ENCODE peak calls at places on chromosomes 16 and 17, in eight cellular contexts. Z is breast epithelium, U is IMR-90, R is A549, P is suprapubic skin, O is ovary, T is adrenal gland, M is esophagus squamous epithelium. F is an unnamed sample.
A peak's percentile ranks its signal among the peaks of the same experiment; 100 is the strongest.

GRCh38 chr16:4931381-4931780 is 5.6 kb downstream of the PPL start:
- DNase-seq in Z (no peak), U (no peak), R (no peak), P (no peak), O (no peak), T (no peak), M (no peak), F (no peak)

GRCh38 chr17:76467809-76468633 is 618 bp downstream of the AANAT start:
- DNase-seq in Z (no peak), U (no peak), R (no peak), P (no peak), O (no peak), T (no peak), M (no peak), F (no peak)

GRCh38 chr17:76075364-76076099 is 951 bp downstream of the GALR2 start:
- DNase-seq in Z (no peak), U (no peak), R (peak; percentile 57), P (no peak), O (no peak), T (no peak), M (no peak), F (no peak)

GRCh38 chr17:28792877-28793666 is 49.3 kb downstream of the TRAF4 start:
- DNase-seq in Z (no peak), U (peak; percentile 32), R (no peak), P (no peak), O (no peak), T (no peak), M (no peak), F (no peak)

GRCh38 chr16:76535-77272 is 1.3 kb upstream of the MPG start:
- DNase-seq in Z (no peak), U (peak; percentile 95), R (peak; percentile 48), P (no peak), O (peak; percentile 90), T (no peak), M (no peak), F (peak; percentile 69)

GRCh38 chr17:45019177-45019711 is 32.2 kb downstream of the DCAKD start:
- DNase-seq in Z (no peak), U (peak; percentile 34), R (peak; percentile 71), P (no peak), O (peak; percentile 44), T (no peak), M (no peak), F (peak; percentile 55)

GRCh38 chr16:74738816-74739215 is 35.8 kb downstream of the FA2H start:
- DNase-seq in Z (no peak), U (no peak), R (no peak), P (no peak), O (no peak), T (no peak), M (no peak), F (no peak)

GRCh38 chr17:41145261-41145660 is 4.4 kb downstream of the KRTAP4-5 start:
- DNase-seq in Z (no peak), U (no peak), R (no peak), P (no peak), O (no peak), T (no peak), M (no peak), F (no peak)

GRCh38 chr16:66594739-66595138 is 9.8 kb upstream of the CMTM3 start:
- DNase-seq in Z (no peak), U (no peak), R (no peak), P (no peak), O (no peak), T (no peak), M (no peak), F (no peak)

GRCh38 chr16:21265104-21265825 is 12.8 kb downstream of the CRYM start:
- DNase-seq in Z (no peak), U (no peak), R (no peak), P (no peak), O (no peak), T (no peak), M (no peak), F (no peak)

GRCh38 chr17:48989100-48989499 is 8.1 kb upstream of the IGF2BP1 start:
- DNase-seq in Z (no peak), U (no peak), R (no peak), P (peak; percentile 32), O (no peak), T (no peak), M (no peak), F (no peak)

GRCh38 chr16:4109250-4109736 is 6.9 kb downstream of the ADCY9 start:
- DNase-seq in Z (no peak), U (no peak), R (peak; percentile 48), P (no peak), O (no peak), T (no peak), M (no peak), F (peak; percentile 25)

GRCh38 chr16:90008708-90009145 is 10.5 kb downstream of the DBNDD1 start:
- DNase-seq in Z (no peak), U (peak; percentile 16), R (no peak), P (peak; percentile 73), O (no peak), T (no peak), M (no peak), F (no peak)

GRCh38 chr17:60396412-60396811 is 4.5 kb upstream of the USP32 start:
- DNase-seq in Z (no peak), U (no peak), R (no peak), P (no peak), O (no peak), T (no peak), M (no peak), F (no peak)

GRCh38 chr17:66088173-66088572 is 103.8 kb downstream of the CEP112 start:
- DNase-seq in Z (no peak), U (no peak), R (no peak), P (no peak), O (no peak), T (no peak), M (no peak), F (no peak)

GRCh38 chr17:39792523-39793221 is 54.9 kb downstream of the GRB7 start:
- DNase-seq in Z (no peak), U (no peak), R (no peak), P (no peak), O (no peak), T (no peak), M (no peak), F (no peak)

GRCh38 chr17:39791296-39791992 is 53.7 kb downstream of the GRB7 start:
- DNase-seq in Z (no peak), U (no peak), R (no peak), P (no peak), O (no peak), T (no peak), M (no peak), F (no peak)

GRCh38 chr17:39799395-39799794 is 61.7 kb downstream of the GRB7 start:
- DNase-seq in Z (no peak), U (no peak), R (no peak), P (no peak), O (no peak), T (no peak), M (no peak), F (no peak)

GRCh38 chr17:39793473-39793872 is 55.7 kb downstream of the GRB7 start:
- DNase-seq in Z (no peak), U (no peak), R (no peak), P (no peak), O (no peak), T (no peak), M (no peak), F (no peak)

DNA sequence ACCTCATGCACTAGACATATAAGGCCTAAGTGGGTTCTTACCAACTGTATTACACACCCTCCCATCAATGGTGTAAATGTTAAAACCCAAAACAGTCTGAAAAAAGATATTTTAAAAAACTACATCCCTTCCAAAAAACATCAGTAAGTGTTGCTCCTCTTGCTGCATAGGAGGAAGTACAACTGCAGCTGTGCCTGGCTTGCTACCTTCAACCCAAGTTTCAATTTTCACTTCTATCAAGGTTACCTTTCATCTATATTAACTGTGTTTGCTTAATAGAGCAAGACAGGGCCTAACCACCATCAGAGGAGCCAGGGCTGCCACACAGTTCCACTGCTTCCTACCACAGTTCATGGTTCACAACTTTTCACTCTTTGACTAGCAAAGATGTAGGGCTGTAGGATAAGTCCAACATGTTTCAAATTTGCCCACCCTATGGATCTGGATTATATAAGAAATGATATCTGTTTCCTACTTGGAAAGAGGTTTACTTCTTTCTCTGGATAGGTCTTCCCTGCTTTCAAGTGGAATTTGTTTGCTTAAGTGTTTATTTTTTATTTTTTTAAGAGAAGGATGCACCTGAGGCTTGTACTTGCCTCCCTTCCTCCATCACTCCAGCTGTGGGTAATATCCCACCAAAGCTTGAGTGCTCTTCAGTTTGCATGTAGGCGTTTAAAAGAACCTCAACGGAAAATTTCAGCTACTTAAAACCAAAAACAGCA is 56.7 kb downstream of the GRB7 start:
- DNase-seq in Z (no peak), U (no peak), R (no peak), P (no peak), O (no peak), T (no peak), M (no peak), F (no peak)
- H3K4me1 ChIP-seq in Z (no peaks in the 10 kb centered on the region), U (no peaks in the 10 kb centered on the region), R (no peaks in the 10 kb centered on the region), P (no peaks in the 10 kb centered on the region), O (no peaks in the 10 kb centered on the region), T (no peaks in the 10 kb centered on the region), M (no peaks in the 10 kb centered on the region), F (no peaks in the 10 kb centered on the region)

GRCh38 chr16:11581677-11582076 is 5.0 kb downstream of the LITAF start:
- DNase-seq in Z (no peak), U (no peak), R (no peak), P (no peak), O (no peak), T (no peak), M (no peak), F (no peak)
- TF ChIP-seq POLR2A in Z (no peak), U (no peak), R (no peak), P (no peak), O (no peak), T (no peak), M (no peak), F (no peak)

GRCh38 chr17:78257810-78258322 is 26.4 kb downstream of the TMEM235 start:
- DNase-seq in Z (no peak), U (peak; percentile 13), R (no peak), P (no peak), O (no peak), T (peak; percentile 41), M (no peak), F (peak; percentile 47)
- H3K4me1 ChIP-seq in Z (no peaks in the 10 kb centered on the region), U (peaks cover 3% of the 10 kb centered on the region), R (peaks cover 4% of the 10 kb centered on the region), P (peaks cover 22% of the 10 kb centered on the region), O (peaks cover 18% of the 10 kb centered on the region), T (no peaks in the 10 kb centered on the region), M (peaks cover 9% of the 10 kb centered on the region), F (peaks cover 10% of the 10 kb centered on the region)

GRCh38 chr17:47949951-47950350 is 7.7 kb downstream of the PRR15L start:
- DNase-seq in Z (peak; percentile 84), U (no peak), R (no peak), P (no peak), O (no peak), T (no peak), M (no peak), F (peak; percentile 87)

GRCh38 chr17:47950448-47950847 is 7.2 kb downstream of the PRR15L start:
- DNase-seq in Z (peak; percentile 90), U (no peak), R (no peak), P (no peak), O (no peak), T (no peak), M (no peak), F (peak; percentile 58)

GRCh38 chr17:47953945-47954344 is 3.7 kb downstream of the PRR15L start:
- DNase-seq in Z (no peak), U (no peak), R (no peak), P (no peak), O (no peak), T (no peak), M (no peak), F (no peak)

GRCh38 chr17:47949197-47949759 is 7.9 kb downstream of the PNPO start:
- DNase-seq in Z (peak; percentile 89), U (peak; percentile 82), R (peak; percentile 80), P (peak; percentile 96), O (peak; percentile 94), T (peak; percentile 90), M (peak; percentile 23), F (peak; percentile 97)

GRCh38 chr17:47952181-47953021 is 5.3 kb downstream of the PRR15L start:
- DNase-seq in Z (peak; percentile 48), U (no peak), R (no peak), P (no peak), O (no peak), T (no peak), M (no peak), F (peak; percentile 52)
- TF ChIP-seq POLR2A in Z (no peak), U (no peak), R (no peak), P (no peak), O (no peak), T (no peak), M (no peak), F (peak; percentile 26)

F was measured in body of pancreas.